ENCODE peak calls at places on chromosomes 6 and 20, in eight cellular contexts. R is GM23338; A is CMK; K is suprapubic skin; Q is stimulated activated CD4-positive, alpha-beta T cell treated with anti-CD3 and anti-CD28 coated beads, Interleukin-2, amount 100 ng/mL, for 4 hours; W is prostate gland; S is sigmoid colon; L is HTR-8/SVneo. O is an unnamed sample.

GRCh38 chr6:81894286-81894685 is 141.8 kb upstream of the TENT5A start:
- DNase-seq in R (no peak), A (no peak), K (no peak), Q (no peak), W (no peak), S (no peak), L (no peak), O (no peak)

GRCh38 chr20:46364670-46365482 is 41.5 kb downstream of the ELMO2 start:
- DNase-seq in R (no peak), A (no peak), K (no peak), Q (no peak), W (no peak), S (peak; percentile 64), L (no peak), O (no peak)

GRCh38 chr6:169529931-169530761 is 171.7 kb downstream of the WDR27 start:
- DNase-seq in R (no peak), A (no peak), K (peak; percentile 70), Q (no peak), W (peak; percentile 55), S (peak; percentile 89), L (no peak), O (no peak)

GRCh38 chr6:89630488-89630887 is 8.1 kb downstream of the LYRM2 start:
- DNase-seq in R (no peak), A (no peak), K (no peak), Q (no peak), W (no peak), S (no peak), L (no peak), O (no peak)

GRCh38 chr6:27608916-27609883 is 136.3 kb upstream of the ZNF184 start:
- DNase-seq in R (peak; percentile 90), A (no peak), K (no peak), Q (no peak), W (no peak), S (no peak), L (no peak), O (no peak)

GRCh38 chr20:64033981-64034493 is 1.9 kb upstream of the C20orf204 start:
- DNase-seq in R (no peak), A (no peak), K (no peak), Q (no peak), W (no peak), S (peak; percentile 81), L (no peak), O (no peak)

GRCh38 chr6:27161946-27162603 is 85.4 kb upstream of the PRSS16 start:
- DNase-seq in R (peak; percentile 57), A (no peak), K (no peak), Q (no peak), W (no peak), S (no peak), L (no peak), O (no peak)

GRCh38 chr6:37242429-37243052 is 15.0 kb upstream of the TBC1D22B start:
- DNase-seq in R (no peak), A (no peak), K (no peak), Q (no peak), W (peak; percentile 36), S (peak; percentile 77), L (peak; percentile 79), O (no peak)

GRCh38 chr20:33541797-33542196 is 51.9 kb downstream of the CBFA2T2 start:
- DNase-seq in R (no peak), A (no peak), K (no peak), Q (no peak), W (no peak), S (no peak), L (no peak), O (no peak)

GRCh38 chr20:12573428-12573827 is 435.3 kb upstream of the SPTLC3 start:
- DNase-seq in R (no peak), A (no peak), K (no peak), Q (no peak), W (no peak), S (no peak), L (no peak), O (no peak)

GRCh38 chr6:119312875-119313338 is 36.7 kb downstream of the MAN1A1 start:
- DNase-seq in R (no peak), A (peak; percentile 62), K (no peak), Q (no peak), W (no peak), S (no peak), L (no peak), O (no peak)

GRCh38 chr6:38815250-38815649 is 100.1 kb downstream of the DNAH8 start:
- DNase-seq in R (no peak), A (no peak), K (no peak), Q (no peak), W (no peak), S (no peak), L (no peak), O (no peak)

GRCh38 chr20:35618372-35619131 is 2.9 kb downstream of the SPAG4 start:
- DNase-seq in R (peak; percentile 47), A (no peak), K (no peak), Q (no peak), W (no peak), S (peak; percentile 72), L (peak; percentile 39), O (no peak)

GRCh38 chr6:24547243-24547642 is 52.5 kb downstream of the ALDH5A1 start:
- DNase-seq in R (peak; percentile 75), A (no peak), K (no peak), Q (no peak), W (no peak), S (no peak), L (no peak), O (no peak)

GRCh38 chr6:12621766-12622165 is 94.8 kb upstream of the PHACTR1 start:
- DNase-seq in R (no peak), A (no peak), K (no peak), Q (no peak), W (no peak), S (no peak), L (no peak), O (no peak)

GRCh38 chr6:117849087-117849486 is 58.0 kb upstream of the SLC35F1 start:
- DNase-seq in R (peak; percentile 62), A (no peak), K (no peak), Q (no peak), W (no peak), S (no peak), L (no peak), O (no peak)

GRCh38 chr20:19828233-19828632 is 70.2 kb downstream of the RIN2 start:
- DNase-seq in R (no peak), A (peak; percentile 7), K (no peak), Q (no peak), W (no peak), S (no peak), L (peak; percentile 65), O (no peak)

GRCh38 chr6:94270040-94270689 is 850.8 kb upstream of the EPHA7 start:
- DNase-seq in R (no peak), A (no peak), K (no peak), Q (no peak), W (no peak), S (no peak), L (no peak), O (no peak)

GRCh38 chr6:16136086-16136485 is 7.2 kb downstream of the MYLIP start:
- DNase-seq in R (no peak), A (no peak), K (no peak), Q (peak; percentile 19), W (no peak), S (no peak), L (no peak), O (no peak)

GRCh38 chr20:63791497-63792156 is 39.4 kb downstream of the ZBTB46 start:
- DNase-seq in R (no peak), A (no peak), K (no peak), Q (no peak), W (no peak), S (no peak), L (no peak), O (no peak)

GRCh38 chr20:20549699-20550098 is 162.7 kb downstream of the RALGAPA2 start:
- DNase-seq in R (no peak), A (no peak), K (no peak), Q (no peak), W (no peak), S (no peak), L (peak; percentile 11), O (no peak)

GRCh38 chr6:7919871-7920270 is 9.3 kb upstream of the TXNDC5 start:
- DNase-seq in R (peak; percentile 27), A (no peak), K (no peak), Q (peak; percentile 28), W (no peak), S (no peak), L (peak; percentile 26), O (no peak)

GRCh38 chr20:23129256-23129655 is 43.1 kb upstream of the CD93 start:
- DNase-seq in R (no peak), A (no peak), K (peak; percentile 22), Q (no peak), W (no peak), S (no peak), L (no peak), O (no peak)

GRCh38 chr20:8331740-8332412 is 199.8 kb downstream of the PLCB1 start:
- DNase-seq in R (no peak), A (no peak), K (no peak), Q (no peak), W (no peak), S (no peak), L (no peak), O (no peak)

GRCh38 chr6:39361657-39362486 is 39.4 kb upstream of the KCNK16 start:
- DNase-seq in R (peak; percentile 93), A (peak; percentile 40), K (peak; percentile 71), Q (peak; percentile 2), W (peak; percentile 26), S (peak; percentile 81), L (peak; percentile 69), O (peak; percentile 36)

GRCh38 chr6:90144928-90145520 is 151.6 kb downstream of the BACH2 start:
- DNase-seq in R (no peak), A (no peak), K (no peak), Q (no peak), W (no peak), S (no peak), L (no peak), O (no peak)

GRCh38 chr20:46228671-46229070 is 79.6 kb downstream of the CDH22 start:
- DNase-seq in R (no peak), A (no peak), K (no peak), Q (no peak), W (no peak), S (no peak), L (no peak), O (no peak)

O was measured in natural killer cell.